ENCODE peak calls at places on chromosomes 6 and 20, in ten cellular contexts. U, Q, Z, A, K, V, H, E, I and M are unnamed samples. For H3K27me3, the result is how much of the 10 kb centered on the place peaks cover.

GRCh38 chr20:34049389-34049788 is 55.7 kb downstream of the RALY start:
- DNase-seq in Q (no peak), V (no peak), I (no peak), U (no peak), A (no peak), K (no peak), H (no peak), Z (no peak), E (no peak), M (no peak)

GRCh38 chr6:131769385-131770141 is 38.3 kb upstream of the ENPP1 start:
- DNase-seq in Z (no peak), U (no peak), E (no peak), A (no peak), Q (no peak), K (no peak), H (no peak), V (no peak), I (no peak), M (no peak)

GRCh38 chr20:36528875-36529425 is 12.4 kb upstream of the MYL9 start:
- DNase-seq in Q (no peak), E (no peak), A (no peak), H (no peak), V (no peak), I (no peak), Z (no peak), U (no peak), K (no peak), M (no peak)

GRCh38 chr20:44193801-44194200 is 6.8 kb upstream of the JPH2 start:
- DNase-seq in H (no peak), A (no peak), Q (no peak), Z (no peak), U (no peak), V (no peak), K (no peak), I (no peak), E (no peak), M (no peak)

GRCh38 chr6:113809818-113810217 is 47.3 kb upstream of the MARCKS start:
- DNase-seq in E (no peak), Q (no peak), I (no peak), A (no peak), K (no peak), V (no peak), H (no peak), Z (no peak), U (no peak), M (no peak)

GRCh38 chr6:3749991-3750323 is 1.6 kb downstream of the PXDC1 start:
- DNase-seq in A (no peak), V (peak), K (peak), Z (peak), U (peak), Q (peak), I (peak), H (peak), E (peak), M (peak)

GRCh38 chr6:30886897-30887255 is 2.6 kb downstream of the DDR1 start:
- DNase-seq in V (no peak), E (no peak), Q (no peak), A (no peak), I (no peak), K (no peak), U (no peak), Z (no peak), H (no peak), M (no peak)

GRCh38 chr6:11318835-11319813 is 86.7 kb upstream of the NEDD9 start:
- DNase-seq in Q (no peak), I (peak), U (no peak), V (no peak), E (no peak), A (no peak), K (no peak), Z (no peak), H (no peak), M (no peak)

GRCh38 chr20:45497971-45498494 is 17.4 kb downstream of the SPINT3 start:
- DNase-seq in E (no peak), H (no peak), A (peak), I (no peak), K (peak), U (no peak), Z (no peak), Q (no peak), V (no peak), M (no peak)

GRCh38 chr6:127924440-127924839 is 23.6 kb upstream of the THEMIS start:
- DNase-seq in I (no peak), H (no peak), K (no peak), A (no peak), Q (no peak), U (no peak), Z (no peak), V (no peak), E (no peak), M (no peak)

GRCh38 chr20:50487397-50487796 is 22.8 kb upstream of the PTPN1 start:
- DNase-seq in U (no peak), H (no peak), Q (no peak), I (no peak), Z (no peak), K (no peak), A (no peak), E (no peak), V (no peak), M (no peak)

GRCh38 chr6:89302195-89302770 is 12.8 kb downstream of the GABRR2 start:
- DNase-seq in Q (no peak), H (no peak), A (no peak), K (no peak), I (no peak), E (no peak), Z (no peak), U (no peak), V (no peak), M (no peak)

GRCh38 chr6:89299451-89299850 is 15.6 kb downstream of the GABRR2 start:
- DNase-seq in K (peak), I (no peak), A (peak), V (no peak), Q (no peak), Z (no peak), E (no peak), H (no peak), U (no peak), M (no peak)

GRCh38 chr6:89298680-89299450 is 16.2 kb downstream of the GABRR2 start:
- DNase-seq in V (no peak), K (peak), A (no peak), Q (no peak), U (no peak), I (no peak), Z (no peak), E (no peak), H (no peak), M (no peak)

GRCh38 chr6:89301586-89302194 is 13.4 kb downstream of the GABRR2 start:
- DNase-seq in Q (no peak), V (no peak), K (no peak), U (no peak), Z (no peak), E (no peak), H (no peak), I (no peak), A (no peak), M (no peak)

DNA sequence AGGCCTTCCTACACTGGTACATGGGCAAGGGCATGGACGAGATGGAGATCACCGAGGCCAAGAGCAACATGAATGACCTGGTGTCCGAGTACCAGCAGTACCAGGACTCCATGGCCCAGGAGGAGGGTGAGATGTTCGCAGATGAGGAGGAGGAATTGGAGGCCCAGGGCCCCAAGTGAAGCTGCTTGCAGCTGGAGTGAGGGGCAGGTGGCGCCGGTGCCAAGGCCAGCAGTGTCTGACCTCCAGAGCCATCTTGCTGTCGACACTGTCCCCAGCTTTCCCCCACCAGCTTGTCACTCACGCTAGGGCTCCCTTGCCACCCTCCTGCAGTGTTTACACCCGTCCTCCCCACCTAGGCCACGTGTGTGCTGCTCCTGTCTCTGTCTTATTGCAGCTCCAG is 12.2 kb downstream of the GABRR2 start:
- DNase-seq in U (no peak), H (no peak), E (no peak), I (no peak), A (no peak), Q (no peak), V (no peak), K (no peak), Z (no peak), M (no peak)
- H3K4me3 ChIP-seq in U (no peak), H (no peak), E (no peak), I (no peak), A (no peak), Q (no peak), V (no peak), K (no peak), Z (no peak), M (no peak)

GRCh38 chr20:61935926-61936700 is 129.6 kb downstream of the TAF4 start:
- DNase-seq in K (no peak), U (no peak), Q (no peak), Z (no peak), A (no peak), V (no peak), I (no peak), E (no peak), H (no peak), M (no peak)

GRCh38 chr20:61933481-61933950 is 132.2 kb downstream of the TAF4 start:
- DNase-seq in U (no peak), H (no peak), Q (no peak), Z (no peak), E (no peak), I (no peak), A (no peak), V (no peak), K (no peak), M (no peak)

GRCh38 chr20:61933951-61934715 is 131.5 kb downstream of the TAF4 start:
- DNase-seq in U (no peak), E (no peak), I (no peak), Q (no peak), A (peak), Z (no peak), H (peak), V (no peak), K (no peak), M (no peak)

GRCh38 chr20:61936701-61937131 is 129.0 kb downstream of the TAF4 start:
- DNase-seq in Q (no peak), A (no peak), I (no peak), Z (no peak), K (no peak), V (no peak), U (no peak), E (no peak), H (no peak), M (no peak)

DNA sequence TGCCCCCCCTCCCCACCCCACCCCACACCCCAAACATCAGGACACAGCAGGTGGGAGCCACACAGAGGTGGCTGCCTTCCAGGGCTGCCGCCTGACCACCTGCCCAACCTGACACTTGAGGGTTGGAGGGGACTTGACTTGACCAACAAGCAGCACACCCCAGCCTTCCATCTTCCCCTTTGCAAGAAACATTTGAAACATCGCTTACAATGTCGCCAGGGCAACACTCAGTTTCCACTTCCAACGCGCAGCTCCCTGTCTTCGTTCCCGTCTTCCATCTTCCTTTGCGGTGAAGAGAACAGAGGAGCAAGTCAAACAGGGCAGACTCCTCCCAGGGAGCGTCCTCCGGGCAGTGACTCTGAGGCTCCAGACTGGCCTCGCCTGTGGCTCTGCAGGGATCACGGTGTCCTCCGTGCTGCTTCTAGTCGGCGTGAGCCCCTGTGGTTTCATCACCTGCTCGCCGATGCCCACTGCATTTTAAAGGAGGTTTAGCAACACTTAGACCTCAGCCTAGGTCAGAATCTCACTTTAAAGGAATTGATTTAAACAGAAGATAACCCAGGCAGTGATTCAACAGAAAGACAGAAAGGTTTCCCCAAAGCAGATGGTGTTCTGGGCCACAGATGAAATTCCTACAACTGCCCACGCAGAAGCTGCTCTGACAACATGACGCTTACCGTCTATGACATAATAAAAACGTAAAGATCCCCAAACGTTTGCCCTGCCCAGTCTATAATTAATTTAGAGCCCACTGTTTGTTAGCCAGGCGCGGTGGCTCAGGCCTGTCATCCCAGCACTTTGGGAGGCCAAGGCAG is 130.8 kb downstream of the TAF4 start:
- DNase-seq in Z (no peak), K (no peak), V (no peak), E (no peak), A (no peak), I (no peak), H (no peak), Q (no peak), U (no peak), M (peak)
- H3K27me3 ChIP-seq in Z (under half), K (under half), V (under half), E (under half), A (under half), I (under half), H (under half), Q (under half), U (under half), M (under half)

DNA sequence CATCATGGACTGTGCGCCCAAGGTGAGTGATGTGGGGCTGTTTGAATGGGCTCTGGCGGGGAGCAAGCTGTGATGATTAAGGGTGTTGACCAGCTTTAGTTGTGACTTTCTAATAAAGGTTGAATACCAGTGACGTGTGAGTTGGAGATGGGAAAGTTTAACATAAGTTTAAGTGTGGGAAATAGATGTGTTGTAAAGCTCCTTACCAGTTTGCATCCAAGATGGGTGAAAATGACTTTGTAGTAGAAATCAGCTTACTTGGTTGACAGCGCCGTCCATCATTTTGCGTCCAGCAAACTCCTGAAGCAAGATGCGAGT is 372 bp downstream of the CASS4 start:
- DNase-seq in Q (no peak), A (no peak), U (no peak), E (no peak), V (no peak), Z (no peak), H (no peak), K (no peak), I (no peak), M (no peak)
- H3K4me3 ChIP-seq in Q (no peak), A (no peak), U (peak), E (peak), V (peak), Z (no peak), H (peak), K (no peak), I (no peak), M (peak)

DNA sequence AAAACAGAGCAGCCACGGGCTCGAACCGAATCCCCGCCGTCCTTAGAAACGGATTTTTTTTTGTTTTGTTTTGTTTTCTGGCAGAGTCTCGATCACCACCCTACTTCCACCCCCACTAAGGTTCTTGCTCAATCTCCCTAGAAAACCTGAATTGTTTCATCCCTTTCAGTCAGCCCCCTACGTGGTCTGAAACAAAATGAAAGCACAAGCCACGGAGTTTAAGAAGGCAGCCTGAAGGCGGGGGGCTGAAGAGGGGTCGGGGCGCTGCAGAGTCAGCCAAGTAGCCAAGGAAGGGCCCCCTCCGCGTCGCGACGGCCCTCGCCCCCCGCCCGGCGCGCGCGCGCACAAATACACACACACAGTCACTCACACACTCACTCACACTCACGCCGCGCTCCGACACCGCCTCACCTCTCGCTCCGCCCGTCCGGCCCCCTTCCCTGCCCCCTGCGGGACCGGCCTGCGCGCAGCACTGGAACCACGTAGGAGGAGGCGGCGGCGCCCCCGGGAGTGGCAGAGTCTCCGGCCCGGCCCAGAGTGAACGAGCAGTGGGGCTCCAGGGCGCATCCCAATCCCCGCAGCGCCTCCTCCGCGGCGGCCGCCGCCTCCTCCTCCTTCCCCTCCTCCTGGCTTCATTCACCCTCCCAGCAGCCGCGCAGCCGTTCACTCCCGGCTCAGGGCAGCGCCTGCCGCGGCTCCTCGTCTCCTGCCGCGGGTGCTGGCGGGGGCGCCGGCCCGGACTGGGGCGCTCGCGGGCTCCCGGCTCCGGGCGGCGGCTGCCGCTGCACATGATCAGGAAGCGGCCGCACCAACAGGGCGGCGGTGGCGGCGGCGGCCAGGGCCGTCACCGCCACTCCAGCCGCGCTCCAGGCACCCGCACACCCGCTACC is 1.4 kb downstream of the ATXN1 start:
- DNase-seq in K (peak), I (peak), H (peak), Z (peak), E (peak), A (peak), V (peak), Q (peak), U (peak), M (peak)
- H3K27me3 ChIP-seq in K (under half), I (under half), H (under half), Z (under half), E (under half), A (under half), V (under half), Q (under half), U (under half), M (under half)

GRCh38 chr20:63102720-63103375 is 96.1 kb upstream of the BHLHE23 start:
- DNase-seq in U (no peak), Q (peak), K (peak), H (no peak), V (peak), Z (no peak), I (peak), A (peak), E (peak), M (peak)

GRCh38 chr20:63103402-63104311 is 96.9 kb upstream of the BHLHE23 start:
- DNase-seq in K (no peak), E (no peak), I (no peak), V (no peak), Q (no peak), Z (no peak), A (no peak), U (no peak), H (no peak), M (peak)

GRCh38 chr20:63100401-63100925 is 93.7 kb upstream of the BHLHE23 start:
- DNase-seq in Q (no peak), U (no peak), H (no peak), K (no peak), E (no peak), A (no peak), Z (no peak), V (no peak), I (no peak), M (peak)

GRCh38 chr20:63100926-63101699 is 94.3 kb upstream of the BHLHE23 start:
- DNase-seq in Q (no peak), Z (no peak), V (no peak), U (no peak), E (no peak), H (no peak), K (no peak), A (no peak), I (no peak), M (peak)

GRCh38 chr20:63101781-63102719 is 95.3 kb upstream of the BHLHE23 start:
- DNase-seq in Q (peak), I (peak), K (peak), U (no peak), V (peak), H (peak), A (peak), E (peak), Z (peak), M (peak)
- H3K4me3 ChIP-seq in Q (peak), I (peak), K (peak), U (peak), V (peak), H (peak), A (peak), E (peak), Z (peak), M (peak)

GRCh38 chr6:2641044-2641673 is 109.6 kb downstream of the MYLK4 start:
- DNase-seq in E (no peak), H (no peak), Q (no peak), A (no peak), K (no peak), I (no peak), V (no peak), U (no peak), Z (no peak), M (no peak)
- H3K27me3 ChIP-seq in E (under half), H (under half), Q (under half), A (under half), K (under half), I (under half), V (under half), U (under half), Z (under half), M (under half)

GRCh38 chr6:148296746-148297145 is 45.9 kb upstream of the SASH1 start:
- DNase-seq in E (no peak), V (no peak), A (no peak), K (no peak), I (no peak), U (no peak), H (no peak), Z (no peak), Q (no peak), M (no peak)

GRCh38 chr6:148295261-148295887 is 47.3 kb upstream of the SASH1 start:
- DNase-seq in Q (no peak), A (no peak), E (no peak), Z (no peak), H (no peak), I (no peak), V (no peak), U (no peak), K (no peak), M (no peak)

GRCh38 chr6:148294059-148294458 is 48.6 kb upstream of the SASH1 start:
- DNase-seq in Q (no peak), H (no peak), I (no peak), Z (no peak), U (no peak), K (no peak), A (no peak), E (no peak), V (no peak), M (no peak)

GRCh38 chr6:148291876-148292275 is 50.8 kb upstream of the SASH1 start:
- DNase-seq in Z (no peak), U (no peak), I (no peak), H (no peak), K (no peak), A (no peak), Q (no peak), V (no peak), E (no peak), M (no peak)

DNA sequence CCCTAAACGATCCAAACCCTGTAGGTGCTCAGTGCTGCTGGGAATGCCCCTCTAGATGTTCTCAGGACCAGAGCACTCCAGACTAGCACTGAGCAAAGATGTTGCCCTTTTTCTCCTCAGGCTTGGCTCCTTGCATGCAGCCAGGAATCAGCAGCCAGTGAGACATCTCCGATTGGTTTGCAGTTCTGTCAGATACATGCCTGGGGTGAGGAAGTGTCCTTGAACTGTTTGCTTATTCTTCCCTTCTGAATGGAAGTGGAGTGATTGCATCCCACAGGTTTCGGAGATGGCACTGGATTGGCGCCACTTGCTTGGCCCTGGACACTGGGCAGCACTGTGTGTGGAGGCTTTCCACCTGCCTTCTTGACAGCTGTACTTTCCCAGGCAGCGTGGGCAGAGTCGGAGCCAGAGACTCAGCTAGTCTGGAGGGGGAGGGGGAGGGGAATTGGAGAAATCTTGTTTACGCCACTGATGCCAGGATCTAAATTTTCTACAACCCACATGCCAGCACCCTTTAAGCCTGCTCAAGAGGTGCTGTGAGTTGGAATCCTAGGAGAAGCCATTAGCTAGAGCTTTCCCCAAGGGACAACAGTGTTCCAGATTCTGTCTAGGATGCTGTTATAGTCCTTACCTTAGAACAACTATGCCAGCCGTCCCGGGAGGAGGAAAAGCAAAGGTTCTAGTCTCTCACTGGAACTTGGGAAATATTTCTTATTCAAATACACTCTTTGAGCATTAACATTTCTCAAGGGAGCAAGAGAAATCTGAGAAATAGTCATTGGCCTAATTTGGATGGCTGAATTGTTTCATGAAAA is 49.2 kb upstream of the SASH1 start:
- DNase-seq in H (no peak), V (no peak), Q (peak), A (no peak), U (peak), I (no peak), K (no peak), Z (peak), E (no peak), M (no peak)
- H3K4me3 ChIP-seq in H (no peak), V (no peak), Q (no peak), A (no peak), U (no peak), I (no peak), K (no peak), Z (no peak), E (no peak), M (no peak)